ENCODE peak calls at places on chromosomes 3 and 15, in eight cellular contexts. O is IMR-90, G is endothelial cell of umbilical vein, S is A549, A is ovary, J is NB4, L is sigmoid colon, Z is lower leg skin. H is an unnamed sample.
A peak's percentile ranks its signal among the peaks of the same experiment; 100 is the strongest.

GRCh38 chr3:9080165-9080564 is 116.9 kb upstream of the RAD18 start:
- DNase-seq in O (peak; percentile 23), G (no peak), S (no peak), A (no peak), J (no peak), L (no peak), Z (no peak), H (no peak)

GRCh38 chr15:81301815-81302399 is 22.0 kb downstream of the STARD5 start:
- DNase-seq in O (no peak), G (no peak), S (no peak), A (no peak), J (peak; percentile 53), L (no peak), Z (no peak), H (no peak)

GRCh38 chr15:43204016-43204901 is 16.6 kb downstream of the EPB42 start:
- DNase-seq in O (peak; percentile 75), G (peak; percentile 67), S (peak; percentile 38), A (no peak), J (peak; percentile 56), L (no peak), Z (no peak), H (peak; percentile 60)

GRCh38 chr3:66638717-66639116 is 137.9 kb upstream of the LRIG1 start:
- DNase-seq in O (no peak), G (no peak), S (no peak), A (no peak), J (peak; percentile 45), L (no peak), Z (no peak), H (no peak)

GRCh38 chr3:27914199-27914598 is 192.1 kb upstream of the EOMES start:
- DNase-seq in O (no peak), G (no peak), S (no peak), A (no peak), J (peak; percentile 29), L (no peak), Z (no peak), H (peak; percentile 9)

GRCh38 chr15:70088887-70089691 is 8.6 kb downstream of the TLE3 start:
- DNase-seq in O (peak; percentile 71), G (no peak), S (no peak), A (no peak), J (no peak), L (no peak), Z (no peak), H (no peak)

GRCh38 chr3:194089357-194090177 is 46.4 kb upstream of the HES1 start:
- DNase-seq in O (peak; percentile 97), G (peak; percentile 99), S (peak; percentile 86), A (peak; percentile 94), J (peak; percentile 99), L (peak; percentile 96), Z (peak; percentile 92), H (peak; percentile 72)

GRCh38 chr3:110227987-110228386 is 843.6 kb upstream of the NECTIN3 start:
- DNase-seq in O (no peak), G (peak; percentile 2), S (no peak), A (no peak), J (no peak), L (no peak), Z (no peak), H (no peak)

GRCh38 chr3:105915524-105915923 is 46.7 kb upstream of the CBLB start:
- DNase-seq in O (no peak), G (peak; percentile 15), S (no peak), A (no peak), J (no peak), L (no peak), Z (no peak), H (no peak)

GRCh38 chr15:55546718-55547117 is 38.7 kb upstream of the DNAAF4 start:
- DNase-seq in O (peak; percentile 4), G (no peak), S (no peak), A (no peak), J (no peak), L (no peak), Z (no peak), H (no peak)

GRCh38 chr3:89113887-89114840 is 6.7 kb downstream of the EPHA3 start:
- DNase-seq in O (peak; percentile 42), G (no peak), S (no peak), A (peak; percentile 69), J (no peak), L (peak; percentile 76), Z (peak; percentile 16), H (peak; percentile 63)

GRCh38 chr3:126983653-126984390 is 907 bp downstream of the PLXNA1 start:
- DNase-seq in O (no peak), G (no peak), S (no peak), A (peak; percentile 48), J (peak; percentile 28), L (no peak), Z (no peak), H (peak; percentile 37)

GRCh38 chr15:27070816-27071215 is 99.8 kb downstream of the GABRG3 start:
- DNase-seq in O (no peak), G (no peak), S (no peak), A (no peak), J (no peak), L (no peak), Z (no peak), H (no peak)

GRCh38 chr15:64568765-64569164 is 108.4 kb downstream of the ZNF609 start:
- DNase-seq in O (no peak), G (no peak), S (no peak), A (no peak), J (no peak), L (no peak), Z (no peak), H (no peak)

GRCh38 chr15:64566629-64567427 is 106.5 kb downstream of the ZNF609 start:
- DNase-seq in O (no peak), G (no peak), S (no peak), A (no peak), J (peak; percentile 45), L (no peak), Z (no peak), H (no peak)

GRCh38 chr15:64574220-64574994 is 114.0 kb downstream of the ZNF609 start:
- DNase-seq in O (peak; percentile 75), G (no peak), S (peak; percentile 25), A (no peak), J (no peak), L (no peak), Z (no peak), H (no peak)

GRCh38 chr15:64572856-64573255 is 112.5 kb downstream of the ZNF609 start:
- DNase-seq in O (no peak), G (no peak), S (no peak), A (no peak), J (no peak), L (no peak), Z (no peak), H (no peak)

DNA sequence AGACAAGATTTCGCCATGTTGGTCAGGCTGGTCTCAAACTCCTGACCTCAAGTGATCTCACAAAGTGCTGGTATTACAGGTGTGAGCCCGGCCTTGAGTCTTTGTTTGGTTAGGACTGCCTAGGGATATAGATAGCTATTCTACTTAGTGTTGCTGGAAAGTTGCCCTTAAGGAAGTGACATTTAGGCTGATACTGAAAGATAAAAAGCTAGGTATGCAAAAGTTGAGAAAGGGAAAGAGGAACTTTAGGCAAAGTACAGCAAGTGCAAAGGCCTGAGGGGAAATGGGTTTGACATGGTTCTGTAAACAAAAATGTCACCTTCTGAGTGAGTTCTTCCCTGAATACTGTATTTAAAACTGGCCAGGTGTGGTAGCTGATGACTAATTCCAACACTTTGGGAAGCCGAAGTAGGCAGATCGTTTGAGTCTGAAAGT is 111.5 kb downstream of the ZNF609 start:
- DNase-seq in O (no peak), G (peak; percentile 57), S (no peak), A (no peak), J (peak; percentile 46), L (no peak), Z (no peak), H (peak; percentile 80)
- H3K4me3 ChIP-seq in O (no peak overlapping the region), G (no peak overlapping the region), S (no peak overlapping the region), A (no peak overlapping the region), J (no peak overlapping the region), L (no peak overlapping the region), Z (no peak overlapping the region), H (no peak overlapping the region)

DNA sequence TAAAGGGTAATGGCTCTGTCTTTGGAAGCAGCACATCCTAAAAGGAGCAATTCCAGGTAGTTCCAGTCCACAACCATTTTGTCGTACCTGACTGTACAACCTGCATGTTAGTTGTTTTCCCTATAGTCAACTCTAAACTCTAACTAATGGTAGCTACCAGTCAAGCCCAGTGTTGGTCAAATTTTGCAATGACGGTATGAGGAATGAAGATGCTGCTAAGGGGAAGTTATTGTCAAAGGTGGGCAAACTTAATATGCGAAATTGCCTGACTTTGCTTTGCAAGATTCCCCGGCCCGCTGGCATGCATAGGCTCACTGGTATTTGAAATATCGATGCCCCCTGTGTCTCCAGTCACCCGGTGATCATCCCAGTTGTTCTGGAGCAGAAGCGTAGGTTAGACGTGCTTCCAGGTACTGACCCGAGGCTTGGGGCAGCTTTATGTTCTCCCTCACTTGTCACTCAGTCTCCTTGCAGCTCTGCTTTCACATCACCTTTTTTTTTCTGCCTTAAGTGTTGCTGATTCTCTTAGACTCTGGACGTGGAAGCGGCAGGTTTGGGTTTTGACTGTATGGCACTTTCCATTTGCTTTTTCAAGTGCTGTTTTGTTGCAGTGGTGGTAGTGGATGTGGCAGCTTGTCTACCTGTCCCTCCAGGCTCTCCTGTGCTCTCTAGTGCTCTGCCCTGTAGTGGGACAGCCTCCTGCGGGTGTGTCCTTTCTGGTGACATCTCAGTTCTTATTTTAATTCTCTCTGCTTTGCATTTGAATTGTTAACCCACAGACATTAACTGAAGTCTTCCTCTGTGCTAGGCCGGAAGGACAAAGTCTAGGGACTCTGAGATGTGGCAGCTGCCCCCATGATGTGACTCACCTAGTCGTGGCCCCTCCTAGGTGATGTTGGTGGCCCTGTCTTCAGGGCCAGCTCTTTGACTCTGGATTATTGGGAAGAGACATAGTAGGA is 95.8 kb upstream of the UMPS start:
- DNase-seq in O (no peak), G (no peak), S (no peak), A (no peak), J (no peak), L (no peak), Z (no peak), H (no peak)
- TF ChIP-seq POLR2A in O (no peak), G (no peak), S (no peak), A (no peak), J (no peak), L (no peak), Z (no peak), H (no peak)

DNA sequence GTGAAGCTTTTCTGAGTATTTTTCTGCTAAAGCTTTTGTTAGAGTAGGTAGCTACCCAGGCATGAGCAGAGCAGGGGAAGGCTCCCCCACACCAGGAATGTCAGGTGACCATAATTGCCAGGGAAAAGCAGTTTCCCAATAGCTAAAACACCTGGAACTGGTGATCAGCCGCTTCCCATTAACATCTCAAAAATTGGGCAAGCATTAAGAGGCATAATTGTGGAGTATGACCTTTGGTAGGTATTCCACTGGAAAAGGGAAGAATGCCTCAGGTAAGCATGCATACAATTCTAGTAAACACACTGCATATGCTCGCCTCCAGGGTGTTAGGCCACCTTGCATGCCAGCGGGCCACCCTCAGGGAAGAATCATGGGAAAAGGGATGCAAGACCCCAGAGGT is 84.5 kb downstream of the CCR1 start:
- DNase-seq in O (no peak), G (no peak), S (no peak), A (no peak), J (no peak), L (no peak), Z (no peak), H (no peak)
- H3K4me3 ChIP-seq in O (no peak overlapping the region), G (no peak overlapping the region), S (no peak overlapping the region), A (no peak overlapping the region), J (no peak overlapping the region), L (no peak overlapping the region), Z (no peak overlapping the region), H (no peak overlapping the region)

DNA sequence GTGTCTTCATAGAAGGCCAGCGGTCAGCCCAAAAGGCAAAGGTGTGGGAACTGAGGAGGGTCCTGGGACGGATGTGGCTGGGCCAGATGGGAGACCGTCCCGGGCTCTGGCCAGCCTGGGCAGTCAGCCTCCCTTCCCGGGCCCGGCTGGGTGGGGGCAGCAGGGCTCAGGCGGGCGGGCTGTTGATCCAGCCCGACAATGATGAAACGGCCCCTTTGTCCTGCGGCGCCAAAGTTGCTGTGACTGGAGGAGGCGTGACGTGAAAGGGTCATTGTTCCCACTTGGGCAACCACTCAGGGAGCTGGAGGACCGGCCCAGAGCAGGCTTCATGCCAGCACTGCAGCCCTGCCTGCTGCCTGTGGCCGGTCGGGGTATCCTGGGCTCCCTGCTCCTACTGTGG is 16.5 kb downstream of the DUSP7 start:
- DNase-seq in O (no peak), G (no peak), S (no peak), A (no peak), J (no peak), L (peak; percentile 81), Z (no peak), H (peak; percentile 67)
- TF ChIP-seq POLR2A in O (no peak), G (no peak), S (no peak), A (no peak), J (no peak), L (no peak), Z (no peak), H (no peak)

H was measured in body of pancreas.